ENCODE peak calls at places on chromosomes 5 and 9, in seven cellular contexts. F is ovary, Y is nephron progenitor cell, H is T-helper 2 cell, T is mucosa of gallbladder, Z is NCI-H774, U is BJ. M is an unnamed sample.

GRCh38 chr9:107755267-107755666 is 265.7 kb upstream of the KLF4 start:
- DNase-seq in F (no peak), H (no peak), Z (no peak), T (peak; percentile 51), U (no peak), Y (no peak), M (no peak)

GRCh38 chr5:135709103-135709660 is 125.3 kb upstream of the SLC25A48 start:
- DNase-seq in Y (no peak), F (no peak), Z (no peak), U (no peak), T (no peak), H (no peak), M (no peak)

GRCh38 chr5:139711852-139712171 is 63.7 kb downstream of the CXXC5 start:
- DNase-seq in U (no peak), H (no peak), F (no peak), Z (no peak), T (no peak), Y (peak; percentile 67), M (no peak)

GRCh38 chr9:97852001-97852398 is 1.0 kb upstream of the FOXE1 start:
- DNase-seq in F (no peak), H (no peak), Y (peak; percentile 64), Z (no peak), T (no peak), U (no peak), M (no peak)

GRCh38 chr5:158301186-158301585 is 442.2 kb upstream of the CLINT1 start:
- DNase-seq in F (no peak), T (no peak), H (no peak), Z (no peak), Y (no peak), U (no peak), M (no peak)

GRCh38 chr9:80951675-80952074 is 737.7 kb downstream of the TLE1 start:
- DNase-seq in F (no peak), T (no peak), H (no peak), U (no peak), Y (no peak), Z (no peak), M (no peak)

GRCh38 chr5:2753452-2754409 is 2.3 kb upstream of the IRX2 start:
- DNase-seq in Y (no peak), F (no peak), U (no peak), H (no peak), T (no peak), Z (no peak), M (peak; percentile 84)

GRCh38 chr5:129172561-129172960 is 78.0 kb downstream of the ISOC1 start:
- DNase-seq in F (no peak), U (no peak), T (no peak), H (no peak), Z (no peak), Y (no peak), M (no peak)

GRCh38 chr5:39176740-39177628 is 42.4 kb downstream of the FYB1 start:
- DNase-seq in U (no peak), Z (no peak), H (no peak), F (no peak), Y (no peak), T (no peak), M (no peak)

GRCh38 chr5:1187234-1187949 is 14.0 kb upstream of the SLC6A19 start:
- DNase-seq in H (no peak), U (no peak), Z (no peak), Y (no peak), F (no peak), T (no peak), M (no peak)

GRCh38 chr9:7549261-7549660 is 250.3 kb downstream of the DMAC1 start:
- DNase-seq in U (no peak), T (no peak), F (no peak), Y (peak; percentile 26), Z (no peak), H (no peak), M (no peak)

GRCh38 chr5:27788184-27788583 is 749.8 kb upstream of the CDH9 start:
- DNase-seq in Y (no peak), U (no peak), H (no peak), F (no peak), T (no peak), Z (no peak), M (no peak)

GRCh38 chr9:105069285-105070065 is 141.5 kb upstream of the ABCA1 start:
- DNase-seq in F (no peak), U (no peak), Y (no peak), H (no peak), Z (no peak), T (no peak), M (no peak)

GRCh38 chr5:34044950-34045525 is 2.0 kb upstream of the C1QTNF3 start:
- DNase-seq in F (no peak), Y (no peak), T (no peak), H (no peak), Z (no peak), U (no peak), M (no peak)

GRCh38 chr9:2024888-2025781 is 10.0 kb downstream of the SMARCA2 start:
- DNase-seq in F (no peak), T (no peak), Y (no peak), H (no peak), Z (no peak), U (no peak), M (no peak)

M was measured in NCI-H748 treated with DMSO at 0.1 percent for 48 hours.